ENCODE peak calls at places on chromosomes 11 and 22, in eight cellular contexts. U, X, D, R, G, B, I and H are unnamed samples.

GRCh38 chr11:74681686-74682651 is 49.3 kb downstream of the CHRDL2 start:
- DNase-seq in U (peak), X (no peak), D (no peak), R (peak), G (no peak), B (no peak), I (no peak), H (peak)

GRCh38 chr11:123460006-123460700 is 30.1 kb downstream of the GRAMD1B start:
- DNase-seq in U (no peak), X (no peak), D (no peak), R (no peak), G (no peak), B (no peak), I (no peak), H (no peak)

GRCh38 chr11:70090989-70091388 is 12.9 kb downstream of the ANO1 start:
- DNase-seq in U (no peak), X (no peak), D (peak), R (peak), G (no peak), B (no peak), I (no peak), H (no peak)

GRCh38 chr11:134272381-134273316 is 3.5 kb upstream of the GLB1L3 start:
- DNase-seq in U (no peak), X (no peak), D (peak), R (no peak), G (peak), B (no peak), I (no peak), H (no peak)

GRCh38 chr11:86803136-86803535 is 2.8 kb downstream of the PRSS23 start:
- DNase-seq in U (no peak), X (no peak), D (no peak), R (no peak), G (no peak), B (no peak), I (no peak), H (no peak)

GRCh38 chr11:19929655-19930054 is 217.0 kb downstream of the NAV2 start:
- DNase-seq in U (no peak), X (no peak), D (no peak), R (no peak), G (no peak), B (no peak), I (no peak), H (no peak)

GRCh38 chr22:27274770-27275449 is 526.6 kb downstream of the MN1 start:
- DNase-seq in U (no peak), X (no peak), D (peak), R (no peak), G (no peak), B (no peak), I (no peak), H (no peak)

GRCh38 chr11:44622190-44622650 is 56.8 kb downstream of the CD82 start:
- DNase-seq in U (no peak), X (no peak), D (no peak), R (peak), G (no peak), B (no peak), I (peak), H (peak)

GRCh38 chr11:22555901-22556300 is 69.7 kb downstream of the FANCF start:
- DNase-seq in U (no peak), X (no peak), D (no peak), R (no peak), G (no peak), B (no peak), I (no peak), H (no peak)

GRCh38 chr11:112012877-112013276 is 12.3 kb upstream of the DLAT start:
- DNase-seq in U (no peak), X (no peak), D (peak), R (no peak), G (no peak), B (no peak), I (no peak), H (no peak)

GRCh38 chr11:64016512-64016911 is 19.2 kb upstream of the FLRT1 start:
- DNase-seq in U (no peak), X (no peak), D (no peak), R (no peak), G (no peak), B (no peak), I (no peak), H (no peak)

GRCh38 chr11:123303924-123304323 is 108.9 kb upstream of the CLMP start:
- DNase-seq in U (no peak), X (no peak), D (no peak), R (no peak), G (no peak), B (no peak), I (no peak), H (no peak)

GRCh38 chr11:20112291-20113146 is 47.8 kb downstream of the DBX1 start:
- DNase-seq in U (peak), X (peak), D (peak), R (peak), G (peak), B (no peak), I (no peak), H (no peak)

GRCh38 chr11:34789196-34789834 is 126.9 kb downstream of the APIP start:
- DNase-seq in U (no peak), X (no peak), D (no peak), R (no peak), G (no peak), B (no peak), I (no peak), H (no peak)

GRCh38 chr11:35549787-35550186 is 24.4 kb upstream of the PAMR1 start:
- DNase-seq in U (no peak), X (no peak), D (peak), R (no peak), G (peak), B (no peak), I (no peak), H (no peak)

GRCh38 chr11:67213251-67213650 is 53.0 kb upstream of the GRK2 start:
- DNase-seq in U (no peak), X (no peak), D (no peak), R (no peak), G (no peak), B (no peak), I (peak), H (no peak)

GRCh38 chr11:9758676-9759518 is 95.0 kb downstream of the SWAP70 start:
- DNase-seq in U (peak), X (peak), D (peak), R (peak), G (peak), B (peak), I (peak), H (peak)

GRCh38 chr11:120714448-120714847 is 202.9 kb downstream of the GRIK4 start:
- DNase-seq in U (no peak), X (no peak), D (no peak), R (no peak), G (no peak), B (no peak), I (no peak), H (no peak)

GRCh38 chr11:133343951-133344350 is 188.3 kb downstream of the OPCML start:
- DNase-seq in U (no peak), X (no peak), D (no peak), R (no peak), G (no peak), B (no peak), I (no peak), H (no peak)

GRCh38 chr22:25630446-25630845 is 66.0 kb downstream of the GRK3 start:
- DNase-seq in U (no peak), X (no peak), D (peak), R (no peak), G (no peak), B (no peak), I (no peak), H (no peak)

GRCh38 chr22:31086703-31087330 is 5.7 kb downstream of the SMTN start:
- DNase-seq in U (no peak), X (no peak), D (no peak), R (no peak), G (no peak), B (no peak), I (no peak), H (no peak)

GRCh38 chr11:35943761-35944502 is at the start of gene LDLRAD3:
- DNase-seq in U (peak), X (peak), D (peak), R (peak), G (peak), B (peak), I (peak), H (peak)

GRCh38 chr11:34224434-34224966 is 119.1 kb downstream of the NAT10 start:
- DNase-seq in U (no peak), X (no peak), D (no peak), R (no peak), G (no peak), B (no peak), I (no peak), H (no peak)

GRCh38 chr22:27397948-27398330 is 403.6 kb downstream of the MN1 start:
- DNase-seq in U (peak), X (no peak), D (peak), R (peak), G (no peak), B (no peak), I (no peak), H (no peak)

GRCh38 chr22:24176630-24177029 is 4.7 kb upstream of the SUSD2 start:
- DNase-seq in U (no peak), X (no peak), D (no peak), R (peak), G (no peak), B (no peak), I (no peak), H (no peak)

GRCh38 chr11:69641681-69642548 is 959 bp downstream of the CCND1 start:
- DNase-seq in U (no peak), X (no peak), D (peak), R (peak), G (peak), B (no peak), I (no peak), H (peak)

GRCh38 chr22:23789121-23789520 is 2.4 kb downstream of the SMARCB1 start:
- DNase-seq in U (no peak), X (no peak), D (no peak), R (no peak), G (no peak), B (no peak), I (no peak), H (peak)

GRCh38 chr11:35623708-35624168 is 5.5 kb downstream of the FJX1 start:
- DNase-seq in U (no peak), X (no peak), D (peak), R (no peak), G (no peak), B (no peak), I (no peak), H (no peak)

GRCh38 chr11:70716986-70717775 is 318.9 kb downstream of the CTTN start:
- DNase-seq in U (no peak), X (no peak), D (no peak), R (no peak), G (no peak), B (no peak), I (no peak), H (no peak)

GRCh38 chr11:47256374-47256773 is 1.4 kb upstream of the NR1H3 start:
- DNase-seq in U (no peak), X (no peak), D (no peak), R (no peak), G (no peak), B (no peak), I (no peak), H (no peak)

GRCh38 chr11:44623716-44624491 is 58.4 kb downstream of the CD82 start:
- DNase-seq in U (peak), X (no peak), D (no peak), R (peak), G (no peak), B (no peak), I (peak), H (peak)

GRCh38 chr11:77510095-77510494 is 36.2 kb upstream of the PAK1 start:
- DNase-seq in U (no peak), X (no peak), D (no peak), R (no peak), G (no peak), B (no peak), I (no peak), H (no peak)

GRCh38 chr11:77505956-77506355 is 32.1 kb upstream of the PAK1 start:
- DNase-seq in U (no peak), X (no peak), D (no peak), R (no peak), G (no peak), B (no peak), I (no peak), H (no peak)

GRCh38 chr11:77506857-77507256 is 33.0 kb upstream of the PAK1 start:
- DNase-seq in U (no peak), X (no peak), D (peak), R (no peak), G (no peak), B (no peak), I (no peak), H (no peak)

GRCh38 chr11:77512092-77512491 is 38.2 kb upstream of the PAK1 start:
- DNase-seq in U (no peak), X (no peak), D (no peak), R (no peak), G (no peak), B (no peak), I (no peak), H (no peak)

DNA sequence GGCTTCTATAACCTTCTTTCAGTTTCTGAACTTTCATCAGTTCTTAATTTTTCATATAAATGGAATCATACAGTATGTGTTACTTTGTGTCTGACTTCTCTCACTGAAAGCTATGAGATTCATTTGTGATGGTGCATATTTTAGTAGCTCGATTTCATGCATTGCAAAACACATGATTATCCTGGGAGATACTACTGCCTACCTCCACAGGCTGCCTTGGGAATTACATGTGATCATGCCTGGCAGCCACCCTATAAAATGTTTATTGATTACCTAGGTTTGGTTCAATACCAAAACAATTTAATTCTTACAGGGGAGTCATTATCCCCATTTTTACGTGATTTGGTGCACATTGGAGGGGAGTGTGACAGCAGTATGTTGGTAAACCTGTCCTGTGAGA is 34.1 kb upstream of the PAK1 start:
- DNase-seq in U (no peak), X (no peak), D (no peak), R (no peak), G (no peak), B (no peak), I (no peak), H (no peak)
- TF ChIP-seq CTCF in U (no peak), X (no peak), D (peak), R (no peak), G (no peak), B (no peak), I (no peak), H (no peak)

GRCh38 chr11:110430267-110431211 is 791 bp downstream of the FDX1 start:
- DNase-seq in U (peak), X (no peak), D (peak), R (peak), G (no peak), B (no peak), I (peak), H (no peak)
- TF ChIP-seq CTCF in U (no peak), X (no peak), D (no peak), R (no peak), G (no peak), B (peak), I (no peak), H (peak)

GRCh38 chr11:124865902-124866851 is 945 bp downstream of the ROBO3 start:
- DNase-seq in U (peak), X (peak), D (peak), R (peak), G (peak), B (peak), I (peak), H (no peak)
- TF ChIP-seq CTCF in U (peak), X (peak), D (peak), R (peak), G (peak), B (peak), I (peak), H (peak)

GRCh38 chr22:44990328-44990727 is 19.5 kb downstream of the PHF21B start:
- DNase-seq in U (no peak), X (no peak), D (no peak), R (no peak), G (no peak), B (no peak), I (no peak), H (no peak)

GRCh38 chr22:44985906-44986527 is 23.8 kb downstream of the PHF21B start:
- DNase-seq in U (no peak), X (no peak), D (no peak), R (no peak), G (no peak), B (no peak), I (no peak), H (no peak)

GRCh38 chr22:44990810-44991209 is 19.0 kb downstream of the PHF21B start:
- DNase-seq in U (no peak), X (no peak), D (no peak), R (no peak), G (no peak), B (no peak), I (no peak), H (no peak)

GRCh38 chr22:44991218-44991617 is 18.6 kb downstream of the PHF21B start:
- DNase-seq in U (no peak), X (no peak), D (no peak), R (no peak), G (no peak), B (no peak), I (no peak), H (no peak)

GRCh38 chr22:44988671-44989070 is 21.1 kb downstream of the PHF21B start:
- DNase-seq in U (no peak), X (no peak), D (no peak), R (no peak), G (peak), B (no peak), I (no peak), H (no peak)
- TF ChIP-seq CTCF in U (no peak), X (no peak), D (no peak), R (no peak), G (peak), B (no peak), I (no peak), H (peak)

GRCh38 chr11:95138448-95138847 is 48.8 kb downstream of the ENDOD1 start:
- DNase-seq in U (no peak), X (no peak), D (peak), R (no peak), G (peak), B (no peak), I (peak), H (no peak)
- TF ChIP-seq CTCF in U (no peak), X (no peak), D (peak), R (no peak), G (peak), B (no peak), I (peak), H (peak)

GRCh38 chr11:113286509-113287497 is 27.6 kb upstream of the TTC12 start:
- DNase-seq in U (no peak), X (no peak), D (peak), R (no peak), G (no peak), B (no peak), I (no peak), H (no peak)
- TF ChIP-seq CTCF in U (no peak), X (no peak), D (no peak), R (no peak), G (no peak), B (no peak), I (no peak), H (no peak)

GRCh38 chr11:11229691-11230090 is 123.4 kb downstream of the CSNK2A3 start:
- DNase-seq in U (no peak), X (no peak), D (no peak), R (no peak), G (no peak), B (no peak), I (no peak), H (no peak)

GRCh38 chr11:11227686-11228085 is 125.4 kb downstream of the CSNK2A3 start:
- DNase-seq in U (no peak), X (no peak), D (no peak), R (no peak), G (no peak), B (no peak), I (no peak), H (no peak)

GRCh38 chr11:11231763-11232162 is 121.3 kb downstream of the CSNK2A3 start:
- DNase-seq in U (no peak), X (no peak), D (no peak), R (no peak), G (no peak), B (no peak), I (no peak), H (no peak)

DNA sequence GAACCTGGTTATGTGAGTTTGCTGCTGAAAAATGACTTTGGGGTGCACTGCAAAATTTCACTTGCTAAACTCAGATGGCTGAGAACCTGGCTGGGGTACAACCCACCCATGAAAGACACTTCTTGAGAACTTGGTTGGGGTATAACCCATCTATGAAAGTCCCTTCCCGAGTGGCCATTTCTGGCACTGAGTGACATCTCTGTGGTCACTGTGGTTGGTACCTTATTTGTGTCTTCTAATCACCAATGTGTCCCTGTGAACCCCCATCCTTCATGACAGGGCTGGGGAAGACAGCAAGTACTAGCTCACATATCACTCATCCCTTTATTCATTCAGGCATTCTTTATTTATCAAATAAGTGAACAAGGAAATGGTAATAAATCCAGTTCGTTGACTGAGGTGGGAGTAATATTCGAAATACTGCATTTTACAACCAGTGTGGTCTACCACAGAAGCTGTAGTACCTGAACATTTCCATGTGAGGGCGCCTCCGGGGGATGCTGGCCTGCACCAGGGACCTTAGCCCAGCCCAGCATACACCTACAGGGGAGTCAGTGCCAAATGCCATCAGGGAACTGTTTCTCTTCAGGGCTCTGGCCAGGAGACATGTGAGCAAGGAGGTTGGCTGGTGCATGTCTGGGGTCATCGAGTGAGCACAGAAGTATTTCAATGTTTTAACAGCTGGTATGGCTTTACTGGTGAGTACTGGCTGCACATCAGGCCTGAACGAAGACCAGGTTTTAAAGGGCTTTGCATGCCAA is 122.1 kb downstream of the CSNK2A3 start:
- DNase-seq in U (no peak), X (peak), D (no peak), R (no peak), G (peak), B (peak), I (peak), H (no peak)
- TF ChIP-seq CTCF in U (no peak), X (no peak), D (peak), R (peak), G (peak), B (peak), I (no peak), H (peak)

DNA sequence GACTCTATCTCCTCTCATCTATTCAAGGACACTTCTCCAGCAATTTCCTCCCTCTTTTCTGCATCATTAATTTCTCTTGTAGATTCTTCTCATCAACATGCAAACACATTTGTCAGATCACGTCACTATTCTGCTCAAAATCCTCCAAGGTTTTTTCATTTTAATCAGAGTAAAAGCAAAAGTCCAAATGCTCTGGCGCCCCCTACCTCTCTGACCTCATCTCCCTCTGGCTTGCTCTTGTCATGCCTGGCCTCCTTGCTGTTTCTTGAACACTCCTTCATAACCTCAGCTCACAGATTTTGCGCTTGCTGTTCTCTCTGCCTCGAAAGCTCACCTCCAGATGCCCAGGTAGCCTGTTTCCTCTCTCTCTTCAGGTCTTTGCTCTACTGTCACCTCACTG is 22.4 kb downstream of the RTCB start:
- DNase-seq in U (no peak), X (no peak), D (peak), R (no peak), G (peak), B (peak), I (no peak), H (no peak)
- TF ChIP-seq CTCF in U (no peak), X (peak), D (peak), R (no peak), G (peak), B (peak), I (peak), H (peak)